ENCODE peak calls at places on chromosomes 2 and 18, in ten cellular contexts. C is memory B cell; A is naive B cell; Y is CD4-positive, CD25-positive, alpha-beta regulatory T cell; Z is effector memory CD8-positive, alpha-beta T cell; K is foreskin keratinocyte; L is heart left ventricle; S is left lobe of liver; O is mucosa of descending colon; F is naive thymus-derived CD8-positive, alpha-beta T cell. R is an unnamed sample.
A peak's percentile ranks its signal among the peaks of the same experiment; 100 is the strongest.

GRCh38 chr2:11133238-11133935 is 21.9 kb upstream of the SLC66A3 start:
- ATAC-seq in O (peak; percentile 5), K (peak; percentile 25), F (no peak), L (peak; percentile 33), A (no peak), C (no peak), Y (no peak), S (no peak), Z (no peak), R (no peak)

GRCh38 chr2:137202310-137202709 is 437.0 kb downstream of the THSD7B start:
- ATAC-seq in L (no peak), A (no peak), C (no peak), Z (no peak), Y (no peak), F (no peak), K (peak; percentile 85), S (no peak), O (no peak), R (no peak)

GRCh38 chr2:167279810-167280209 is 391.5 kb downstream of the XIRP2 start:
- ATAC-seq in F (no peak), S (no peak), L (no peak), Z (no peak), Y (no peak), C (no peak), K (no peak), A (no peak), O (no peak), R (no peak)

GRCh38 chr2:185970148-185970852 is 231.7 kb downstream of the FSIP2 start:
- ATAC-seq in L (no peak), A (no peak), K (peak; percentile 94), Z (no peak), S (no peak), Y (no peak), F (no peak), O (peak; percentile 100), C (no peak), R (no peak)

GRCh38 chr2:237323656-237324055 is 90.3 kb downstream of the COL6A3 start:
- ATAC-seq in C (no peak), F (no peak), S (no peak), L (no peak), K (no peak), A (no peak), Z (no peak), Y (no peak), O (no peak), R (no peak)

GRCh38 chr2:231464576-231465540 is 574 bp upstream of the NCL start:
- ATAC-seq in F (no peak), Y (peak; percentile 92), A (no peak), Z (peak; percentile 83), K (peak; percentile 50), S (peak; percentile 91), L (peak; percentile 96), O (peak; percentile 95), C (peak; percentile 3), R (peak; percentile 57)

GRCh38 chr2:75020476-75020875 is 62.0 kb downstream of the POLE4 start:
- ATAC-seq in Z (no peak), F (no peak), A (no peak), K (no peak), Y (no peak), S (no peak), L (no peak), C (no peak), O (no peak), R (no peak)

GRCh38 chr2:240461471-240462072 is 26.1 kb downstream of the GPC1 start:
- ATAC-seq in Z (no peak), L (no peak), S (no peak), O (no peak), F (no peak), K (no peak), A (no peak), C (no peak), Y (no peak), R (no peak)

GRCh38 chr2:75130171-75130570 is 69.1 kb downstream of the TACR1 start:
- ATAC-seq in S (peak; percentile 14), O (no peak), A (no peak), K (peak; percentile 25), Z (no peak), Y (no peak), F (no peak), L (no peak), C (no peak), R (peak; percentile 36)

GRCh38 chr18:35730738-35731370 is 149.3 kb downstream of the GALNT1 start:
- ATAC-seq in L (peak; percentile 81), Z (no peak), Y (no peak), A (no peak), F (no peak), C (no peak), S (peak; percentile 30), O (no peak), K (peak; percentile 25), R (peak; percentile 58)

GRCh38 chr2:16614314-16614860 is 51.2 kb downstream of the CYRIA start:
- ATAC-seq in L (peak; percentile 50), Z (no peak), F (no peak), K (no peak), O (peak; percentile 51), S (peak; percentile 37), Y (no peak), A (no peak), C (no peak), R (no peak)

GRCh38 chr2:47293967-47294366 is 109.0 kb upstream of the MSH2 start:
- ATAC-seq in L (no peak), O (peak; percentile 72), Z (no peak), C (no peak), A (no peak), F (no peak), S (no peak), Y (no peak), K (no peak), R (no peak)

GRCh38 chr18:9989481-9989880 is 75.7 kb downstream of the VAPA start:
- ATAC-seq in Z (no peak), O (no peak), F (no peak), S (no peak), A (no peak), L (no peak), C (no peak), Y (no peak), K (no peak), R (no peak)

GRCh38 chr2:219968685-219969345 is 341.4 kb downstream of the SLC4A3 start:
- ATAC-seq in A (no peak), Y (no peak), K (peak; percentile 91), F (no peak), C (no peak), Z (no peak), O (no peak), L (no peak), S (no peak), R (peak; percentile 37)

GRCh38 chr2:192246297-192246696 is 51.6 kb upstream of the TMEFF2 start:
- ATAC-seq in Z (no peak), F (no peak), C (no peak), Y (no peak), A (no peak), K (no peak), S (no peak), L (peak; percentile 59), O (no peak), R (no peak)

GRCh38 chr2:172108587-172108930 is 5.9 kb upstream of the DLX2 start:
- ATAC-seq in A (no peak), O (no peak), F (no peak), K (no peak), L (no peak), Z (no peak), C (no peak), Y (no peak), S (no peak), R (no peak)

GRCh38 chr2:108560895-108561530 is 26.7 kb downstream of the LIMS1 start:
- ATAC-seq in K (no peak), O (no peak), Z (no peak), C (no peak), F (no peak), S (no peak), A (no peak), L (peak; percentile 40), Y (no peak), R (no peak)

GRCh38 chr2:109563980-109564550 is 49.7 kb downstream of the SEPTIN10 start:
- ATAC-seq in S (no peak), Z (no peak), A (no peak), O (peak; percentile 24), L (no peak), Y (no peak), K (no peak), C (no peak), F (no peak), R (no peak)

GRCh38 chr2:42031783-42032620 is 15.8 kb upstream of the PKDCC start:
- ATAC-seq in O (peak; percentile 57), L (peak; percentile 24), Y (no peak), K (no peak), F (no peak), A (no peak), C (no peak), Z (no peak), S (peak; percentile 95), R (no peak)

GRCh38 chr2:112155331-112156151 is 17.4 kb downstream of the FBLN7 start:
- ATAC-seq in Y (peak; percentile 47), K (no peak), O (peak; percentile 45), F (peak; percentile 59), Z (peak; percentile 59), A (no peak), S (peak; percentile 82), C (no peak), L (no peak), R (no peak)

GRCh38 chr2:33670392-33670937 is 71.4 kb upstream of the FAM98A start:
- ATAC-seq in L (peak; percentile 51), K (peak; percentile 27), S (peak; percentile 12), F (no peak), A (no peak), O (no peak), C (no peak), Z (no peak), Y (no peak), R (no peak)

GRCh38 chr2:189552334-189552990 is 28.1 kb downstream of the SLC40A1 start:
- ATAC-seq in S (peak; percentile 73), F (no peak), Z (no peak), O (no peak), L (peak; percentile 68), A (no peak), K (no peak), C (no peak), Y (no peak), R (no peak)

GRCh38 chr2:74183878-74184277 is 5.2 kb upstream of the MOB1A start:
- ATAC-seq in O (no peak), Y (no peak), S (no peak), Z (no peak), L (no peak), K (no peak), A (no peak), C (no peak), F (no peak), R (no peak)

GRCh38 chr18:59420244-59420643 is 61.2 kb upstream of the LMAN1 start:
- ATAC-seq in K (no peak), F (no peak), C (no peak), Y (no peak), S (no peak), L (peak; percentile 47), A (no peak), O (no peak), Z (no peak), R (no peak)

GRCh38 chr2:230636684-230637271 is 75.9 kb upstream of the CAB39 start:
- ATAC-seq in S (no peak), K (no peak), F (no peak), A (no peak), L (no peak), C (peak; percentile 20), O (no peak), Y (no peak), Z (no peak), R (no peak)

GRCh38 chr18:54612237-54612636 is 21.2 kb downstream of the DYNAP start:
- ATAC-seq in F (no peak), K (no peak), Y (no peak), Z (no peak), L (no peak), S (no peak), A (no peak), O (peak; percentile 4), C (no peak), R (no peak)

GRCh38 chr2:114534051-114534727 is 91.7 kb downstream of the DPP10 start:
- ATAC-seq in Y (no peak), O (no peak), A (no peak), F (no peak), Z (no peak), C (no peak), L (peak; percentile 59), K (no peak), S (no peak), R (no peak)

GRCh38 chr2:26088038-26088643 is 54.3 kb downstream of the RAB10 start:
- ATAC-seq in A (no peak), S (peak; percentile 84), O (peak; percentile 76), C (peak; percentile 55), K (peak; percentile 32), Y (peak; percentile 55), L (peak; percentile 66), F (peak; percentile 65), Z (peak; percentile 64), R (peak; percentile 86)